ENCODE peak calls at places on chromosomes 4 and X, in eight cellular contexts. One of them, this sample, is unnamed.

GRCh38 chr4:183541081-183542045 is 36.5 kb downstream of the ING2 start:
- DNase-seq in SK-N-SH: no peak
- DNase-seq in MCF 10A: no peak
- DNase-seq in AG09309: no peak
- DNase-seq in choroid plexus epithelial cell: peak
- DNase-seq in endothelial cell: no peak
- DNase-seq in lower lobe of right lung: no peak
- DNase-seq in astrocyte of the cerebellum: no peak
- DNase-seq in this sample: peak

GRCh38 chr4:14871676-14872430 is 130.4 kb upstream of the CPEB2 start:
- DNase-seq in SK-N-SH: no peak
- DNase-seq in MCF 10A: peak
- DNase-seq in AG09309: no peak
- DNase-seq in choroid plexus epithelial cell: no peak
- DNase-seq in endothelial cell: peak
- DNase-seq in lower lobe of right lung: peak
- DNase-seq in astrocyte of the cerebellum: no peak
- DNase-seq in this sample: no peak

GRCh38 chrX:23598561-23598960 is 68.7 kb upstream of the PRDX4 start:
- DNase-seq in SK-N-SH: no peak
- DNase-seq in MCF 10A: no peak
- DNase-seq in AG09309: no peak
- DNase-seq in choroid plexus epithelial cell: no peak
- DNase-seq in endothelial cell: no peak
- DNase-seq in lower lobe of right lung: no peak
- DNase-seq in astrocyte of the cerebellum: no peak
- DNase-seq in this sample: no peak

GRCh38 chrX:8813036-8813435 is 11.9 kb upstream of the FAM9A start:
- DNase-seq in SK-N-SH: no peak
- DNase-seq in MCF 10A: no peak
- DNase-seq in AG09309: no peak
- DNase-seq in choroid plexus epithelial cell: no peak
- DNase-seq in endothelial cell: no peak
- DNase-seq in lower lobe of right lung: no peak
- DNase-seq in astrocyte of the cerebellum: no peak
- DNase-seq in this sample: no peak

GRCh38 chrX:154734101-154734781 is 16.6 kb downstream of the GAB3 start:
- DNase-seq in SK-N-SH: no peak
- DNase-seq in MCF 10A: peak
- DNase-seq in AG09309: no peak
- DNase-seq in choroid plexus epithelial cell: peak
- DNase-seq in endothelial cell: no peak
- DNase-seq in lower lobe of right lung: peak
- DNase-seq in astrocyte of the cerebellum: no peak
- DNase-seq in this sample: peak

GRCh38 chrX:69313622-69314290 is 148.5 kb upstream of the PJA1 start:
- DNase-seq in SK-N-SH: peak
- DNase-seq in MCF 10A: no peak
- DNase-seq in AG09309: no peak
- DNase-seq in choroid plexus epithelial cell: no peak
- DNase-seq in endothelial cell: no peak
- DNase-seq in lower lobe of right lung: no peak
- DNase-seq in astrocyte of the cerebellum: no peak
- DNase-seq in this sample: no peak

GRCh38 chr4:992297-993110 is 700 bp downstream of the SLC26A1 start:
- DNase-seq in SK-N-SH: no peak
- DNase-seq in MCF 10A: no peak
- DNase-seq in AG09309: no peak
- DNase-seq in choroid plexus epithelial cell: peak
- DNase-seq in endothelial cell: no peak
- DNase-seq in lower lobe of right lung: peak
- DNase-seq in astrocyte of the cerebellum: no peak
- DNase-seq in this sample: no peak

GRCh38 chrX:10526442-10526841 is 93.9 kb downstream of the MID1 start:
- DNase-seq in SK-N-SH: no peak
- DNase-seq in MCF 10A: no peak
- DNase-seq in AG09309: no peak
- DNase-seq in choroid plexus epithelial cell: no peak
- DNase-seq in endothelial cell: no peak
- DNase-seq in lower lobe of right lung: no peak
- DNase-seq in astrocyte of the cerebellum: no peak
- DNase-seq in this sample: no peak

GRCh38 chrX:118523920-118524319 is 28.3 kb downstream of the DOCK11 start:
- DNase-seq in SK-N-SH: no peak
- DNase-seq in MCF 10A: no peak
- DNase-seq in AG09309: no peak
- DNase-seq in choroid plexus epithelial cell: no peak
- DNase-seq in endothelial cell: no peak
- DNase-seq in lower lobe of right lung: no peak
- DNase-seq in astrocyte of the cerebellum: no peak
- DNase-seq in this sample: no peak

GRCh38 chr4:183289688-183290087 is 30.4 kb downstream of the CLDN22 start:
- DNase-seq in SK-N-SH: peak
- DNase-seq in MCF 10A: peak
- DNase-seq in AG09309: no peak
- DNase-seq in choroid plexus epithelial cell: no peak
- DNase-seq in endothelial cell: no peak
- DNase-seq in lower lobe of right lung: no peak
- DNase-seq in astrocyte of the cerebellum: no peak
- DNase-seq in this sample: no peak

GRCh38 chr4:151325320-151326246 is at the start of gene SH3D19:
- DNase-seq in SK-N-SH: peak
- DNase-seq in MCF 10A: peak
- DNase-seq in AG09309: no peak
- DNase-seq in choroid plexus epithelial cell: peak
- DNase-seq in endothelial cell: peak
- DNase-seq in lower lobe of right lung: peak
- DNase-seq in astrocyte of the cerebellum: no peak
- DNase-seq in this sample: peak

GRCh38 chr4:110270492-110271197 is 72.2 kb upstream of the ELOVL6 start:
- DNase-seq in SK-N-SH: no peak
- DNase-seq in MCF 10A: peak
- DNase-seq in AG09309: peak
- DNase-seq in choroid plexus epithelial cell: peak
- DNase-seq in endothelial cell: no peak
- DNase-seq in lower lobe of right lung: no peak
- DNase-seq in astrocyte of the cerebellum: peak
- DNase-seq in this sample: peak

GRCh38 chr4:123616970-123617392 is 220.4 kb downstream of the SPRY1 start:
- DNase-seq in SK-N-SH: peak
- DNase-seq in MCF 10A: no peak
- DNase-seq in AG09309: peak
- DNase-seq in choroid plexus epithelial cell: peak
- DNase-seq in endothelial cell: peak
- DNase-seq in lower lobe of right lung: peak
- DNase-seq in astrocyte of the cerebellum: no peak
- DNase-seq in this sample: peak

GRCh38 chrX:27307546-27307945 is 155.6 kb downstream of the PPP4R3C start:
- DNase-seq in SK-N-SH: no peak
- DNase-seq in MCF 10A: no peak
- DNase-seq in AG09309: no peak
- DNase-seq in choroid plexus epithelial cell: no peak
- DNase-seq in endothelial cell: no peak
- DNase-seq in lower lobe of right lung: no peak
- DNase-seq in astrocyte of the cerebellum: no peak
- DNase-seq in this sample: no peak

GRCh38 chr4:82367438-82368097 is 6.2 kb downstream of the HNRNPD start:
- DNase-seq in SK-N-SH: no peak
- DNase-seq in MCF 10A: no peak
- DNase-seq in AG09309: no peak
- DNase-seq in choroid plexus epithelial cell: no peak
- DNase-seq in endothelial cell: no peak
- DNase-seq in lower lobe of right lung: no peak
- DNase-seq in astrocyte of the cerebellum: no peak
- DNase-seq in this sample: no peak

GRCh38 chrX:154545673-154546274 is 872 bp downstream of the G6PD start:
- DNase-seq in SK-N-SH: no peak
- DNase-seq in MCF 10A: no peak
- DNase-seq in AG09309: no peak
- DNase-seq in choroid plexus epithelial cell: no peak
- DNase-seq in endothelial cell: no peak
- DNase-seq in lower lobe of right lung: no peak
- DNase-seq in astrocyte of the cerebellum: no peak
- DNase-seq in this sample: no peak

GRCh38 chrX:131332331-131332730 is 43.2 kb upstream of the IGSF1 start:
- DNase-seq in SK-N-SH: no peak
- DNase-seq in MCF 10A: peak
- DNase-seq in AG09309: no peak
- DNase-seq in choroid plexus epithelial cell: no peak
- DNase-seq in endothelial cell: no peak
- DNase-seq in lower lobe of right lung: no peak
- DNase-seq in astrocyte of the cerebellum: no peak
- DNase-seq in this sample: no peak
- TF ChIP-seq CTCF in SK-N-SH: no peak
- TF ChIP-seq CTCF in MCF 10A: no peak
- TF ChIP-seq CTCF in AG09309: no peak
- TF ChIP-seq CTCF in choroid plexus epithelial cell: no peak
- TF ChIP-seq CTCF in endothelial cell: no peak
- TF ChIP-seq CTCF in lower lobe of right lung: no peak
- TF ChIP-seq CTCF in astrocyte of the cerebellum: no peak
- TF ChIP-seq CTCF in this sample: no peak

DNA sequence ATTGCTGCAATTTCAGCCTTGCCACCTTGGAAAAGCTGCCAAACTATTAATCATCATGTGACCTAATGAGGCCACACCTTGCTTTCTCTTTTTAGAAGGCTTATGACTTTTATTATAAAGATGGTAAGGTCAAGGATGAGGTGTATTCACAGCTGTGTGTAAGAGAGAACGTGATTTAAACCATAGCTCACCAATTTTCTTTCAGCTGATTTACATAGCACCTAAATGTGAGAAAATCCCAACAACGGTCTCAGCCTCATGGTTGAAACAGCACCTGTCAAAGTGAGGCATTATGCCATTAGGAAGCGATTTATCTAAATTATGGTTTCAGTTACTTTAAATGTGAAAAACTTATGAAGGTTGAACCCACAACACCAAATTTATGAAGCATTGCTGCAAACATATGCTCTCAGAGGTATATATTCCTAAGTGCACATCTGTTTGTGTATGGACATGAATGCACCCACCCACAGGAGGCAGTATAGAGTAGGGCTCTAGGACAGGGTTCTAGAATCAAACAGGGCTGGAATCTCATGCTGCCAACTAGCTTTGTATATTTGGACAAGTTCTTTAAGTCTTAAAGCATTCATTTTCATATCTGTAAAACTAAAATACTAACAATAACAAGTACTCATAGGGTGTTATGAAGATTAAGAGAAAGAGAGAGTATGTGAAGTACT is 40.7 kb downstream of the ANXA3 start:
- DNase-seq in SK-N-SH: peak
- DNase-seq in MCF 10A: peak
- DNase-seq in AG09309: no peak
- DNase-seq in choroid plexus epithelial cell: no peak
- DNase-seq in endothelial cell: peak
- DNase-seq in lower lobe of right lung: no peak
- DNase-seq in astrocyte of the cerebellum: no peak
- DNase-seq in this sample: no peak
- TF ChIP-seq CTCF in SK-N-SH: peak
- TF ChIP-seq CTCF in MCF 10A: peak
- TF ChIP-seq CTCF in AG09309: peak
- TF ChIP-seq CTCF in choroid plexus epithelial cell: peak
- TF ChIP-seq CTCF in endothelial cell: peak
- TF ChIP-seq CTCF in lower lobe of right lung: peak
- TF ChIP-seq CTCF in astrocyte of the cerebellum: peak
- TF ChIP-seq CTCF in this sample: peak

GRCh38 chr4:13647012-13647411 is 19.5 kb upstream of the BOD1L1 start:
- DNase-seq in SK-N-SH: no peak
- DNase-seq in MCF 10A: no peak
- DNase-seq in AG09309: no peak
- DNase-seq in choroid plexus epithelial cell: peak
- DNase-seq in endothelial cell: no peak
- DNase-seq in lower lobe of right lung: no peak
- DNase-seq in astrocyte of the cerebellum: no peak
- DNase-seq in this sample: no peak

GRCh38 chr4:13642163-13642562 is 14.6 kb upstream of the BOD1L1 start:
- DNase-seq in SK-N-SH: no peak
- DNase-seq in MCF 10A: peak
- DNase-seq in AG09309: no peak
- DNase-seq in choroid plexus epithelial cell: peak
- DNase-seq in endothelial cell: no peak
- DNase-seq in lower lobe of right lung: no peak
- DNase-seq in astrocyte of the cerebellum: peak
- DNase-seq in this sample: peak

GRCh38 chr4:13642576-13642975 is 15.1 kb upstream of the BOD1L1 start:
- DNase-seq in SK-N-SH: no peak
- DNase-seq in MCF 10A: peak
- DNase-seq in AG09309: no peak
- DNase-seq in choroid plexus epithelial cell: peak
- DNase-seq in endothelial cell: no peak
- DNase-seq in lower lobe of right lung: no peak
- DNase-seq in astrocyte of the cerebellum: peak
- DNase-seq in this sample: peak

GRCh38 chr4:13641084-13641483 is 13.6 kb upstream of the BOD1L1 start:
- DNase-seq in SK-N-SH: no peak
- DNase-seq in MCF 10A: no peak
- DNase-seq in AG09309: no peak
- DNase-seq in choroid plexus epithelial cell: no peak
- DNase-seq in endothelial cell: no peak
- DNase-seq in lower lobe of right lung: no peak
- DNase-seq in astrocyte of the cerebellum: no peak
- DNase-seq in this sample: no peak

DNA sequence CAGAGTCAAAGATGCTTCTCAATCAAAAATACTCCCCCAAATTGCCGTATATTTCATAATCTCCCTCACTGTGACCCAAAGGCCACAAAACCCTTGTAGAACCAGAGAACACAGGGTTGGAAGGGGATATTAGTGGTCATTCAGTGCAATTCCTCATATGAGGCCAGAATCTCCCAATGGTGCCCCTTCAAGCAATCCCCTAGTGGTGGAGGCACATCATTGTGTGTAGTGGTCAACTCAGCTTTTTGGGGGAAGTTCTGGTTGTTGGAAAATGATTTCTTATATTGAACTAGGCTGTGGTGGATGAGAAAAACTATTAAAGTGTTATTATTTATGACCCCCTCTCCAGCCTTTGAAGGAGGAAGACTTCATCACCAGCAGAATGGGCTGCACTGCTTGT is 17.6 kb upstream of the BOD1L1 start:
- DNase-seq in SK-N-SH: no peak
- DNase-seq in MCF 10A: no peak
- DNase-seq in AG09309: no peak
- DNase-seq in choroid plexus epithelial cell: no peak
- DNase-seq in endothelial cell: no peak
- DNase-seq in lower lobe of right lung: no peak
- DNase-seq in astrocyte of the cerebellum: no peak
- DNase-seq in this sample: no peak
- TF ChIP-seq CTCF in SK-N-SH: peak
- TF ChIP-seq CTCF in MCF 10A: no peak
- TF ChIP-seq CTCF in AG09309: no peak
- TF ChIP-seq CTCF in choroid plexus epithelial cell: peak
- TF ChIP-seq CTCF in endothelial cell: no peak
- TF ChIP-seq CTCF in lower lobe of right lung: no peak
- TF ChIP-seq CTCF in astrocyte of the cerebellum: peak
- TF ChIP-seq CTCF in this sample: peak

DNA sequence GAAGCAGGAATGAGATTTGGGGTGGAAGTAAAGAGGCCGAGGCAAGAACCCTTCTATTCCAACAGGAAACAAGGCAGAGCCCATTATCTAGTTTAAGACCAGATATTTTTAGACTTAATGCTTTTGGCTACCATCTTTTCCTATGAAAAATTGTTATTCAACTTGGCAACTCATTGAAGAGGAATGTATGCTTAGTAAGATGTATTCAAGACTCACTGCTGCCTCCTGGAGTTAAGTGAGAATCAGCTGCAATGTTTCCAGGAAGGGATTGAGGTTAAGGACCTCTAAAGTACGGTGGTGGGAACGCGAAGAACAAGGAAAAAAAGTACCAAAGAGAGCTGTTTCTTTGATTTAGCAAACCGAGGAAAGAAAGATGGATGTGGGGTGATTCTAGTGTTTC is 89.1 kb downstream of the RAPGEF2 start:
- DNase-seq in SK-N-SH: no peak
- DNase-seq in MCF 10A: peak
- DNase-seq in AG09309: peak
- DNase-seq in choroid plexus epithelial cell: peak
- DNase-seq in endothelial cell: no peak
- DNase-seq in lower lobe of right lung: no peak
- DNase-seq in astrocyte of the cerebellum: peak
- DNase-seq in this sample: peak
- TF ChIP-seq CTCF in SK-N-SH: peak
- TF ChIP-seq CTCF in MCF 10A: peak
- TF ChIP-seq CTCF in AG09309: peak
- TF ChIP-seq CTCF in choroid plexus epithelial cell: peak
- TF ChIP-seq CTCF in endothelial cell: peak
- TF ChIP-seq CTCF in lower lobe of right lung: peak
- TF ChIP-seq CTCF in astrocyte of the cerebellum: peak
- TF ChIP-seq CTCF in this sample: peak

This sample was measured in astrocyte of the spinal cord.